ENCODE peak calls at places on chromosomes 7 and 10, in five cellular contexts. X is A549, W is K562, Y is GM12878, S is H1. M is an unnamed sample.

GRCh38 chr7:47239927-47240570 is 341.9 kb downstream of the TNS3 start:
- DNase-seq in W (no peak), S (no peak), X (no peak), Y (no peak), M (no peak)

GRCh38 chr7:157150825-157151412 is 12.2 kb downstream of the UBE3C start:
- DNase-seq in Y (no peak), S (peak), X (no peak), W (peak), M (peak)

GRCh38 chr7:94003446-94004023 is 620 bp downstream of the BET1 start:
- DNase-seq in Y (no peak), S (no peak), W (no peak), X (no peak), M (peak)

GRCh38 chr10:100007239-100008141 is 2.3 kb downstream of the DNMBP start:
- DNase-seq in S (no peak), W (no peak), Y (no peak), X (no peak), M (no peak)

GRCh38 chr7:33940503-33940902 is 35.2 kb downstream of the BMPER start:
- DNase-seq in S (no peak), Y (no peak), X (no peak), W (no peak), M (no peak)

GRCh38 chr10:59361659-59362183 is 628 bp downstream of the FAM13C start:
- DNase-seq in W (no peak), Y (no peak), S (no peak), X (no peak), M (peak)

GRCh38 chr10:43110318-43111071 is 27.8 kb upstream of the CSGALNACT2 start:
- DNase-seq in X (no peak), W (no peak), S (no peak), Y (no peak), M (peak)

GRCh38 chr7:107145072-107145838 is 23.5 kb upstream of the HBP1 start:
- DNase-seq in Y (no peak), W (no peak), S (no peak), X (no peak), M (no peak)

GRCh38 chr10:125757742-125758141 is 17.9 kb downstream of the MMP21 start:
- DNase-seq in Y (no peak), X (no peak), S (no peak), W (no peak), M (no peak)

GRCh38 chr7:27092753-27093097 is 3.1 kb downstream of the HOXA1 start:
- DNase-seq in Y (no peak), S (no peak), X (no peak), W (no peak), M (no peak)

GRCh38 chr10:7318836-7319235 is 92.0 kb downstream of the SFMBT2 start:
- DNase-seq in S (no peak), X (no peak), Y (no peak), W (no peak), M (no peak)

GRCh38 chr7:131226116-131226562 is 101.5 kb upstream of the MKLN1 start:
- DNase-seq in X (peak), W (no peak), S (no peak), Y (no peak), M (peak)

GRCh38 chr7:156151082-156151481 is 338.8 kb upstream of the SHH start:
- DNase-seq in W (no peak), X (no peak), Y (no peak), S (no peak), M (no peak)

GRCh38 chr7:7765422-7765821 is 47.0 kb upstream of the RPA3 start:
- DNase-seq in W (no peak), S (no peak), X (peak), Y (no peak), M (no peak)

GRCh38 chr10:72416661-72417060 is 61.9 kb upstream of the DNAJB12 start:
- DNase-seq in X (no peak), W (no peak), Y (no peak), S (no peak), M (no peak)

GRCh38 chr7:127838816-127839415 is 186.9 kb downstream of the SND1 start:
- DNase-seq in X (no peak), W (peak), Y (no peak), S (no peak), M (no peak)

GRCh38 chr10:116765549-116766162 is 23.3 kb upstream of the HSPA12A start:
- DNase-seq in S (peak), W (peak), X (no peak), Y (no peak), M (no peak)

GRCh38 chr7:26865094-26865388 is 651 bp upstream of the SKAP2 start:
- DNase-seq in W (no peak), Y (no peak), S (no peak), X (no peak), M (no peak)

GRCh38 chr10:55668326-55668922 is 692.6 kb downstream of the ZWINT start:
- DNase-seq in Y (no peak), W (peak), S (no peak), X (peak), M (peak)

GRCh38 chr7:130961128-130961601 is 227.2 kb upstream of the KLF14 start:
- DNase-seq in Y (peak), S (no peak), W (peak), X (peak), M (no peak)

GRCh38 chr7:135978624-135979023 is 1.5 kb upstream of the MTPN start:
- DNase-seq in W (no peak), S (no peak), Y (no peak), X (no peak), M (no peak)

GRCh38 chr7:47571355-47572100 is 10.4 kb downstream of the TNS3 start:
- DNase-seq in Y (no peak), S (no peak), W (no peak), X (peak), M (peak)

GRCh38 chr7:102024769-102025391 is 207.5 kb downstream of the CUX1 start:
- DNase-seq in W (no peak), S (no peak), X (peak), Y (no peak), M (peak)

GRCh38 chr10:58473966-58474365 is 38.7 kb upstream of the BICC1 start:
- DNase-seq in W (no peak), S (no peak), Y (no peak), X (peak), M (no peak)

GRCh38 chr10:125020386-125020785 is 78.5 kb downstream of the ZRANB1 start:
- DNase-seq in X (no peak), W (no peak), Y (no peak), S (no peak), M (no peak)

GRCh38 chr7:26156454-26157365 is 4.7 kb downstream of the NFE2L3 start:
- DNase-seq in W (peak), Y (peak), S (no peak), X (peak), M (peak)

GRCh38 chr7:46003161-46003560 is 82.1 kb upstream of the IGFBP3 start:
- DNase-seq in Y (no peak), X (no peak), S (no peak), W (no peak), M (no peak)

GRCh38 chr10:70324341-70324861 is 40.6 kb upstream of the NPFFR1 start:
- DNase-seq in Y (no peak), X (no peak), W (no peak), S (no peak), M (peak)

GRCh38 chr10:14384096-14384730 is 53.5 kb upstream of the FRMD4A start:
- DNase-seq in X (no peak), W (no peak), Y (no peak), S (no peak), M (no peak)

GRCh38 chr7:12722136-12722535 is 34.7 kb downstream of the ARL4A start:
- DNase-seq in X (no peak), W (no peak), Y (no peak), S (no peak), M (no peak)

GRCh38 chr7:12719141-12719919 is 31.9 kb downstream of the ARL4A start:
- DNase-seq in Y (no peak), X (peak), S (no peak), W (peak), M (no peak)

GRCh38 chr7:12721286-12721830 is 33.9 kb downstream of the ARL4A start:
- DNase-seq in S (no peak), W (peak), Y (no peak), X (no peak), M (no peak)

GRCh38 chr7:12722720-12723241 is 35.3 kb downstream of the ARL4A start:
- DNase-seq in Y (no peak), W (peak), X (no peak), S (no peak), M (no peak)

GRCh38 chr7:12719978-12720377 is 32.5 kb downstream of the ARL4A start:
- DNase-seq in X (no peak), Y (no peak), S (no peak), W (no peak), M (no peak)
- TF ChIP-seq HDAC2 in X (no peak), Y (no peak), S (no peak), W (no peak), M (no peak)

GRCh38 chr10:128579280-128579679 is 453.1 kb upstream of the MKI67 start:
- DNase-seq in S (no peak), Y (no peak), W (peak), X (no peak), M (no peak)
- TF ChIP-seq HDAC2 in S (no peak), Y (no peak), W (no peak), X (no peak), M (no peak)

GRCh38 chr10:133473270-133473669 is 19.5 kb downstream of the SCART1 start:
- DNase-seq in W (no peak), S (no peak), Y (no peak), X (no peak), M (no peak)

GRCh38 chr10:133474833-133475734 is 21.3 kb downstream of the SCART1 start:
- DNase-seq in W (no peak), Y (no peak), S (no peak), X (no peak), M (no peak)

GRCh38 chr10:133474027-133474426 is 20.3 kb downstream of the SCART1 start:
- DNase-seq in Y (no peak), X (no peak), S (no peak), W (no peak), M (no peak)

GRCh38 chr10:133475821-133476640 is 22.3 kb downstream of the SCART1 start:
- DNase-seq in X (no peak), Y (no peak), W (no peak), S (no peak), M (no peak)

DNA sequence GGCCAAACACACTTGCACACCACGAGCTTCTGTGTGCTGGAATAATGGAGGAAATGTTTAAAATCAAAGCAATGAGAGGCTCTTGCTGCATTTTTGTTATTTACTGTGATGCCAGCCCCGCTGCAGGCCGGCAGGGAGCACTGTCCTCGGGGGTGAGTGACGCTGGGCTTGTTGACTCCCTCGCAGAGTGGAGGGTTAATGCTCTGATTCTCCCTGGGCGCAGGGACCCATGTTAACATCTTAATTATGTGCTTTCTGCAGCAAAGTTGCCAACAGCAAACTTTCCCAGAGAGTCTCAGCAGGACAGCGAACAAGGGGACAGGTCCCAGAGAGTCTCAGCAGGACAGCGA is 22.9 kb downstream of the SCART1 start:
- DNase-seq in W (peak), X (no peak), Y (no peak), S (no peak), M (peak)
- TF ChIP-seq HDAC2 in W (no peak), X (no peak), Y (no peak), S (no peak), M (no peak)

DNA sequence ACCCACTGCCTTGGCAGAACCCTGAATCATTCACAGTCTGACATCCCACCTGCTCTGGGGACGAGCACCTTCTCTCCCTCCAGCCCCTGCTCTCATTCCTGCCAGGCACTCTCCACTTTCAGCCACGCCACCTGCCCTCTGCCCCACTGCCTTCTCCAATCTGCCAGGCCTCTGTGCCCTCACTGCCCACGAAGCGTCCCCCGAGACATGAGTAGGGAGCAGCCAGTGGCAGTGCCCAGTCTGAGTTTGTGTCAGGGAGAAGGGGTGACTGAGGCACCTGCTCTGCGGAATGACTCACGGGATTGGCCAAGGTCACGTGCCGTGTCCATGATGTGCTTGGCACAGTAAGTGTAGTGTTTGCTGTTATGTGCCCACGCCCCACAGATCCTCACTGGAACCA is 215.2 kb upstream of the PPP2R2D start:
- DNase-seq in X (no peak), W (no peak), Y (no peak), S (no peak), M (no peak)
- TF ChIP-seq HDAC2 in X (no peak), W (no peak), Y (no peak), S (no peak), M (no peak)